ENCODE peak calls at places on chromosomes 12 and 14, in four cellular contexts. L is GM12878, U is astrocyte, R is ascending aorta. B is an unnamed sample.

GRCh38 chr14:90050271-90050670 is 11.5 kb upstream of the KCNK13 start:
- DNase-seq in L (no peak), U (no peak), R (no peak), B (no peak)

GRCh38 chr14:85391892-85392291 is 138.1 kb upstream of the FLRT2 start:
- DNase-seq in L (no peak), U (no peak), R (no peak), B (no peak)

GRCh38 chr12:1616233-1617066 is 12.6 kb upstream of the WNT5B start:
- DNase-seq in L (no peak), U (no peak), R (no peak), B (no peak)

GRCh38 chr12:54412348-54412747 is 6.7 kb downstream of the ITGA5 start:
- DNase-seq in L (no peak), U (no peak), R (peak), B (no peak)

GRCh38 chr12:109307051-109307450 is 2.0 kb downstream of the FOXN4 start:
- DNase-seq in L (no peak), U (no peak), R (no peak), B (no peak)

GRCh38 chr14:90615444-90616095 is 200.7 kb downstream of the TTC7B start:
- DNase-seq in L (no peak), U (no peak), R (no peak), B (no peak)

GRCh38 chr14:68676511-68676943 is 116.3 kb downstream of the ZFP36L1 start:
- DNase-seq in L (no peak), U (no peak), R (no peak), B (no peak)

GRCh38 chr12:9752145-9752717 is 8.5 kb downstream of the CD69 start:
- DNase-seq in L (no peak), U (no peak), R (no peak), B (no peak)

GRCh38 chr12:108856428-108857157 is 790 bp downstream of the SSH1 start:
- DNase-seq in L (no peak), U (peak), R (peak), B (no peak)

GRCh38 chr14:76926521-76927251 is 100.5 kb downstream of the LRRC74A start:
- DNase-seq in L (no peak), U (no peak), R (no peak), B (no peak)

GRCh38 chr12:46372852-46373302 is 304 bp upstream of the SLC38A2 start:
- DNase-seq in L (no peak), U (no peak), R (no peak), B (no peak)

GRCh38 chr12:130126023-130126432 is 36.2 kb upstream of the FZD10 start:
- DNase-seq in L (no peak), U (no peak), R (no peak), B (no peak)

GRCh38 chr12:75660805-75661404 is 149.5 kb upstream of the KRR1 start:
- DNase-seq in L (no peak), U (peak), R (no peak), B (no peak)

GRCh38 chr12:25186788-25187397 is 8.1 kb downstream of the DNAI7 start:
- DNase-seq in L (peak), U (peak), R (no peak), B (no peak)

GRCh38 chr14:67426161-67426560 is 14.2 kb upstream of the PLEK2 start:
- DNase-seq in L (no peak), U (no peak), R (no peak), B (no peak)

GRCh38 chr14:91931478-91932088 is 15.9 kb downstream of the FBLN5 start:
- DNase-seq in L (no peak), U (no peak), R (no peak), B (no peak)

GRCh38 chr12:116274552-116275375 is 2.7 kb downstream of the MED13L start:
- DNase-seq in L (no peak), U (no peak), R (no peak), B (no peak)

GRCh38 chr14:34851395-34851794 is 23.8 kb downstream of the BAZ1A start:
- DNase-seq in L (no peak), U (peak), R (no peak), B (no peak)

GRCh38 chr14:79091381-79091963 is 921.3 kb downstream of the NRXN3 start:
- DNase-seq in L (no peak), U (no peak), R (no peak), B (no peak)

GRCh38 chr12:111435661-111436201 is 30.0 kb downstream of the SH2B3 start:
- DNase-seq in L (no peak), U (no peak), R (no peak), B (no peak)

GRCh38 chr12:106098691-106099200 is 40.0 kb downstream of the NUAK1 start:
- DNase-seq in L (no peak), U (no peak), R (no peak), B (no peak)

GRCh38 chr14:59844414-59844813 is 26.2 kb downstream of the RTN1 start:
- DNase-seq in L (no peak), U (no peak), R (no peak), B (no peak)

GRCh38 chr14:95097385-95097784 is 59.9 kb downstream of the DICER1 start:
- DNase-seq in L (no peak), U (peak), R (no peak), B (no peak)

GRCh38 chr12:75781532-75782046 is 250.0 kb downstream of the PHLDA1 start:
- DNase-seq in L (no peak), U (peak), R (no peak), B (no peak)

GRCh38 chr12:50261654-50262053 is 21.7 kb downstream of the LIMA1 start:
- DNase-seq in L (no peak), U (no peak), R (no peak), B (no peak)

GRCh38 chr14:42004321-42004720 is 397.6 kb downstream of the LRFN5 start:
- DNase-seq in L (no peak), U (no peak), R (no peak), B (no peak)

DNA sequence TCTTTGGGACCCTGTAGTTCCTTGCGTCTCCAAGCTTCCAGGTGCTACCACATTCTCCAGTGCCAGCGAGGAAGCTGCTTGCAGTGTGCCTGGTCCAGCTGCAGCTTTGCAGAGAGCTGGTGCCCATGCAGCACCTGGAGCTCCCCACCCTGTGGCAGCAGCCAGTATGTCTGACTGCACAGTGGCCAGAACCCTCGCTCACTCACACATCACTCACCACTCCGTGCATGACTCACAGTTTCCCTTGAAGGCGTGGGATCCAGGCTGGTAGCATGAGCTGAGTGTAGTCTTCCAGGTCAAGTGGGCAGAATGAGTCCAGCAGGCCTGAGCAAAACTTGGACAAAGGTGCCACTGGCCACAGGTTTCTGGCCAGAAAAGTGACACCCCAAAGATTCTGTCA is 33.6 kb downstream of the SDR9C7 start:
- DNase-seq in L (no peak), U (no peak), R (no peak), B (no peak)
- TF ChIP-seq CTCF in L (no peak), U (no peak), R (no peak), B (no peak)

GRCh38 chr14:22487941-22488340 is 101.1 kb downstream of the DAD1 start:
- DNase-seq in L (no peak), U (no peak), R (no peak), B (no peak)
- H3K4me3 ChIP-seq in L (peak), U (no peak), R (no peak), B (no peak)

DNA sequence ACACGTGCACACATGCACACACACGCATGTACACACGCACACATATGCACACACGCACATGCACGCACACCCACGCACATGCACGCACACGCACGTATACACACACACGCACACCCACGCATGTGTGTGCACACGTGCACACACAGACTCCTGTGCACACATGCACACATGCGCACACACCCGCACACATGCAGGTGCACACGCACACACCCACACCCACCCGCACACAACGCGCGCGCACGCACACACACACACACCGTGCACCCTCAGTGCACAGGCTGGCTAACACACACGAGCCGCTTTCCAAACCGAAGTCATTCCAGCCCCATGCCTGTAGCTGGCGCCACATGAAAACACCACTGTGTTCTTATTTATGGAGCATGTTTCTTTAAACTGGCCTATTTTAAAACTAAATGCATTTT is 45.3 kb downstream of the GALNT9 start:
- DNase-seq in L (no peak), U (peak), R (no peak), B (no peak)
- TF ChIP-seq CTCF in L (no peak), U (peak), R (no peak), B (no peak)

DNA sequence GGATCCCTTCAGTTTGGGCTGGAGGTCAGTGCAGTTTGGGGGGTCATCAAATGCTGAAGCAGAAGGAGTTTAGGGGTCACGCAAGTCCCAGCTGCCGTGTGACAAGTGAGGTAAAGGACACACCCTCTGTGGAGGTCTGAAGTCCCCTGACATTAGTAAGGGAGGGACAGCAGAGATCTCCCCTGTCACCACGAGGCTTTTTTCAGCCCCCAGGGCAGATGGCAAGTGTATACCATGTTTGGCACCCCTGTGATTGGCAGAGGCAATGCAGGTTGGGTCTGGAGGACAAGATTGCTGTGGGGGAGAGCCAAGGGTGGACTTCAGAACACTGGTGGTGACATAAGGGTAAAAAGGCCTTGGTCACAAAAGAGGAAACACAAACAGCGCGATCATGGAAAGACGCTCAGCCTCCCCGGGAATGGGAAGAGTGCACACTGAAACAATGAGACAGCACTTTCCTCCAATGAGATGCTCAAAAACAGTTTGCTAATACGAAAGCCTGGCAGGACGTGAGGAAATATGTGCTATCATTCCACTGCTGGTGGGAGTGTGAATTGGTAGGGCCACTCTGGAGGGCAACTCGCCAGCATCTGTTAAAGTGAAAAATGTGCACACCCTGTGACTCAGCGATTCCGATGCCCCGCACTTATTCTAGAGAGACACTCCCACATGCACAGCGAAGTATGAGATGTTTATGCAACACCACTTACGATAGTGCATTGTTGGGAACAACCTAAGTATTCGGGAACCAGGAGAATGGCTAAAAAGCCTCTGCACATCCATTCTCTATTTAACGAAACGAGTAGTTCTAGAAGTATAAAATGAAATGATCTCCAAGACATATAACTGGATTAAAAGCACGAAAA is 14.4 kb upstream of the CD27 start:
- DNase-seq in L (no peak), U (peak), R (peak), B (no peak)
- H3K4me3 ChIP-seq in L (no peak), U (peak), R (peak), B (no peak)

GRCh38 chr14:20818861-20819260 is 16.2 kb upstream of the RNASE1 start:
- DNase-seq in L (no peak), U (no peak), R (no peak), B (no peak)
- TF ChIP-seq CTCF in L (no peak), U (no peak), R (no peak), B (no peak)